ENCODE peak calls at places on chromosomes 2 and 18, in five cellular contexts. G is T follicular helper cell; F is hypothalamus; W is left colon; O is stimulated activated CD4-positive, alpha-beta T cell treated with anti-CD3 and anti-CD28 coated beads, Interleukin-4, amount 100 ng/mL, for 48 hours. Y is an unnamed sample.

GRCh38 chr2:128710242-128710641 is 391.6 kb upstream of the HS6ST1 start:
- DNase-seq in G (no peak), O (no peak), F (no peak), W (no peak), Y (no peak)

GRCh38 chr18:62066121-62066818 is 120.6 kb downstream of the PIGN start:
- DNase-seq in F (no peak), W (no peak), O (no peak), G (no peak), Y (no peak)

GRCh38 chr2:88071365-88071764 is 3.7 kb downstream of the SMYD1 start:
- DNase-seq in G (no peak), O (no peak), W (no peak), F (no peak), Y (no peak)

GRCh38 chr2:134079373-134079772 is 174.5 kb upstream of the MGAT5 start:
- DNase-seq in O (no peak), W (no peak), G (no peak), F (no peak), Y (no peak)

GRCh38 chr2:134927195-134927594 is 8.6 kb downstream of the CCNT2 start:
- DNase-seq in G (no peak), O (no peak), W (no peak), F (no peak), Y (no peak)

GRCh38 chr2:104939570-104940235 is 85.8 kb downstream of the POU3F3 start:
- DNase-seq in O (no peak), W (peak), F (no peak), G (no peak), Y (no peak)

GRCh38 chr2:104658149-104658839 is 195.6 kb upstream of the POU3F3 start:
- DNase-seq in O (no peak), G (no peak), W (peak), F (peak), Y (peak)

GRCh38 chr2:28717339-28717758 is 34.3 kb upstream of the PPP1CB start:
- DNase-seq in O (no peak), G (no peak), W (peak), F (peak), Y (no peak)

GRCh38 chr18:60975419-60975818 is 357.8 kb upstream of the CDH20 start:
- DNase-seq in G (no peak), F (no peak), O (no peak), W (no peak), Y (no peak)

GRCh38 chr2:70861774-70862644 is 26.4 kb upstream of the CD207 start:
- DNase-seq in W (peak), O (peak), F (no peak), G (peak), Y (peak)

GRCh38 chr2:20609349-20609994 is 41.4 kb downstream of the HS1BP3 start:
- DNase-seq in G (no peak), O (no peak), W (no peak), F (no peak), Y (peak)

GRCh38 chr2:8514748-8515389 is 167.0 kb upstream of the ID2 start:
- DNase-seq in O (peak), F (no peak), W (no peak), G (no peak), Y (no peak)

GRCh38 chr2:55169359-55169758 is 62.7 kb downstream of the CLHC1 start:
- DNase-seq in G (no peak), F (no peak), O (no peak), W (no peak), Y (no peak)

GRCh38 chr18:1436199-1436598 is 531.5 kb downstream of the ADCYAP1 start:
- DNase-seq in W (no peak), F (no peak), G (no peak), O (no peak), Y (no peak)

GRCh38 chr2:112004246-112004645 is 50.8 kb upstream of the TMEM87B start:
- DNase-seq in W (peak), F (no peak), O (no peak), G (no peak), Y (no peak)

GRCh38 chr2:200467806-200468686 is 41.8 kb downstream of the KCTD18 start:
- DNase-seq in W (no peak), G (no peak), F (no peak), O (no peak), Y (no peak)

GRCh38 chr2:169705927-169706326 is 11.7 kb downstream of the PHOSPHO2 start:
- DNase-seq in W (no peak), F (no peak), G (no peak), O (no peak), Y (no peak)

GRCh38 chr18:75041586-75041985 is 167.4 kb downstream of the PTGR3 start:
- DNase-seq in O (no peak), G (no peak), W (no peak), F (no peak), Y (no peak)

GRCh38 chr2:217218269-217219140 is 358.6 kb upstream of the TNP1 start:
- DNase-seq in W (no peak), F (no peak), O (no peak), G (no peak), Y (no peak)

GRCh38 chr2:46771309-46771708 is 144.3 kb downstream of the MCFD2 start:
- DNase-seq in W (no peak), F (no peak), O (no peak), G (no peak), Y (no peak)

GRCh38 chr2:205058409-205058808 is 513.1 kb downstream of the PARD3B start:
- DNase-seq in W (no peak), G (no peak), O (no peak), F (no peak), Y (no peak)